ENCODE peak calls at places on chromosomes 7 and 10, in eight cellular contexts. One of them, this sample, is unnamed.
A peak's percentile ranks its signal among the peaks of the same experiment; 100 is the strongest.

GRCh38 chr10:79192677-79193003 is 123.9 kb downstream of the ZMIZ1 start:
- DNase-seq in activated CD4-positive, CD25-positive, alpha-beta regulatory T cell: no peak
- DNase-seq in activated T-cell treated with anti-CD3 and anti-CD28 coated beads for 24 hours: no peak
- DNase-seq in CD8-positive, alpha-beta memory T cell: no peak
- DNase-seq in fibroblast of the aortic adventitia: peak; percentile 79
- DNase-seq in suprapubic skin: no peak
- DNase-seq in activated effector memory CD4-positive, alpha-beta T cell treated with anti-CD3 and anti-CD28 coated beads, Interleukin-2, amount 50 U/mL, for 16 hours: no peak
- DNase-seq in stimulated activated CD4-positive, alpha-beta T cell treated with anti-CD3 and anti-CD28 coated beads, Interleukin-12 subunit alpha, Interleukin-12 subunit beta, amount 100 ng/mL, for 4 hours: no peak
- DNase-seq in this sample: no peak

GRCh38 chr7:14377646-14378266 is 388.3 kb upstream of the ETV1 start:
- DNase-seq in activated effector memory CD4-positive, alpha-beta T cell treated with anti-CD3 and anti-CD28 coated beads, Interleukin-2, amount 50 U/mL, for 16 hours: no peak
- DNase-seq in activated CD4-positive, CD25-positive, alpha-beta regulatory T cell: no peak
- DNase-seq in stimulated activated CD4-positive, alpha-beta T cell treated with anti-CD3 and anti-CD28 coated beads, Interleukin-12 subunit alpha, Interleukin-12 subunit beta, amount 100 ng/mL, for 4 hours: no peak
- DNase-seq in CD8-positive, alpha-beta memory T cell: no peak
- DNase-seq in fibroblast of the aortic adventitia: peak; percentile 86
- DNase-seq in activated T-cell treated with anti-CD3 and anti-CD28 coated beads for 24 hours: no peak
- DNase-seq in suprapubic skin: no peak
- DNase-seq in this sample: no peak

GRCh38 chr7:141045842-141046630 is 27.8 kb upstream of the TMEM178B start:
- DNase-seq in CD8-positive, alpha-beta memory T cell: no peak
- DNase-seq in fibroblast of the aortic adventitia: peak; percentile 61
- DNase-seq in activated CD4-positive, CD25-positive, alpha-beta regulatory T cell: no peak
- DNase-seq in activated effector memory CD4-positive, alpha-beta T cell treated with anti-CD3 and anti-CD28 coated beads, Interleukin-2, amount 50 U/mL, for 16 hours: no peak
- DNase-seq in stimulated activated CD4-positive, alpha-beta T cell treated with anti-CD3 and anti-CD28 coated beads, Interleukin-12 subunit alpha, Interleukin-12 subunit beta, amount 100 ng/mL, for 4 hours: no peak
- DNase-seq in activated T-cell treated with anti-CD3 and anti-CD28 coated beads for 24 hours: no peak
- DNase-seq in suprapubic skin: no peak
- DNase-seq in this sample: no peak

GRCh38 chr10:34864156-34865075 is 49.3 kb upstream of the PARD3 start:
- DNase-seq in activated effector memory CD4-positive, alpha-beta T cell treated with anti-CD3 and anti-CD28 coated beads, Interleukin-2, amount 50 U/mL, for 16 hours: no peak
- DNase-seq in stimulated activated CD4-positive, alpha-beta T cell treated with anti-CD3 and anti-CD28 coated beads, Interleukin-12 subunit alpha, Interleukin-12 subunit beta, amount 100 ng/mL, for 4 hours: no peak
- DNase-seq in activated T-cell treated with anti-CD3 and anti-CD28 coated beads for 24 hours: no peak
- DNase-seq in activated CD4-positive, CD25-positive, alpha-beta regulatory T cell: no peak
- DNase-seq in suprapubic skin: no peak
- DNase-seq in fibroblast of the aortic adventitia: no peak
- DNase-seq in CD8-positive, alpha-beta memory T cell: no peak
- DNase-seq in this sample: no peak

GRCh38 chr7:128459394-128459878 is 3.8 kb downstream of the HILPDA start:
- DNase-seq in stimulated activated CD4-positive, alpha-beta T cell treated with anti-CD3 and anti-CD28 coated beads, Interleukin-12 subunit alpha, Interleukin-12 subunit beta, amount 100 ng/mL, for 4 hours: peak; percentile 43
- DNase-seq in suprapubic skin: no peak
- DNase-seq in activated effector memory CD4-positive, alpha-beta T cell treated with anti-CD3 and anti-CD28 coated beads, Interleukin-2, amount 50 U/mL, for 16 hours: peak; percentile 86
- DNase-seq in fibroblast of the aortic adventitia: peak; percentile 80
- DNase-seq in activated T-cell treated with anti-CD3 and anti-CD28 coated beads for 24 hours: peak; percentile 41
- DNase-seq in CD8-positive, alpha-beta memory T cell: peak; percentile 45
- DNase-seq in activated CD4-positive, CD25-positive, alpha-beta regulatory T cell: peak; percentile 19
- DNase-seq in this sample: no peak

GRCh38 chr7:13055732-13056369 is 368.4 kb downstream of the ARL4A start:
- DNase-seq in suprapubic skin: no peak
- DNase-seq in activated effector memory CD4-positive, alpha-beta T cell treated with anti-CD3 and anti-CD28 coated beads, Interleukin-2, amount 50 U/mL, for 16 hours: no peak
- DNase-seq in activated CD4-positive, CD25-positive, alpha-beta regulatory T cell: no peak
- DNase-seq in activated T-cell treated with anti-CD3 and anti-CD28 coated beads for 24 hours: no peak
- DNase-seq in fibroblast of the aortic adventitia: no peak
- DNase-seq in stimulated activated CD4-positive, alpha-beta T cell treated with anti-CD3 and anti-CD28 coated beads, Interleukin-12 subunit alpha, Interleukin-12 subunit beta, amount 100 ng/mL, for 4 hours: no peak
- DNase-seq in CD8-positive, alpha-beta memory T cell: no peak
- DNase-seq in this sample: no peak

GRCh38 chr7:150924256-150924851 is 53.8 kb downstream of the KCNH2 start:
- DNase-seq in stimulated activated CD4-positive, alpha-beta T cell treated with anti-CD3 and anti-CD28 coated beads, Interleukin-12 subunit alpha, Interleukin-12 subunit beta, amount 100 ng/mL, for 4 hours: no peak
- DNase-seq in activated CD4-positive, CD25-positive, alpha-beta regulatory T cell: no peak
- DNase-seq in fibroblast of the aortic adventitia: no peak
- DNase-seq in suprapubic skin: no peak
- DNase-seq in CD8-positive, alpha-beta memory T cell: no peak
- DNase-seq in activated T-cell treated with anti-CD3 and anti-CD28 coated beads for 24 hours: no peak
- DNase-seq in activated effector memory CD4-positive, alpha-beta T cell treated with anti-CD3 and anti-CD28 coated beads, Interleukin-2, amount 50 U/mL, for 16 hours: peak; percentile 59
- DNase-seq in this sample: no peak

GRCh38 chr10:50561816-50562215 is 61.9 kb downstream of the SGMS1 start:
- DNase-seq in stimulated activated CD4-positive, alpha-beta T cell treated with anti-CD3 and anti-CD28 coated beads, Interleukin-12 subunit alpha, Interleukin-12 subunit beta, amount 100 ng/mL, for 4 hours: no peak
- DNase-seq in CD8-positive, alpha-beta memory T cell: no peak
- DNase-seq in suprapubic skin: no peak
- DNase-seq in activated effector memory CD4-positive, alpha-beta T cell treated with anti-CD3 and anti-CD28 coated beads, Interleukin-2, amount 50 U/mL, for 16 hours: no peak
- DNase-seq in activated T-cell treated with anti-CD3 and anti-CD28 coated beads for 24 hours: no peak
- DNase-seq in fibroblast of the aortic adventitia: no peak
- DNase-seq in activated CD4-positive, CD25-positive, alpha-beta regulatory T cell: no peak
- DNase-seq in this sample: no peak

GRCh38 chr7:3301831-3302618 is 973 bp downstream of the SDK1 start:
- DNase-seq in stimulated activated CD4-positive, alpha-beta T cell treated with anti-CD3 and anti-CD28 coated beads, Interleukin-12 subunit alpha, Interleukin-12 subunit beta, amount 100 ng/mL, for 4 hours: peak; percentile 7
- DNase-seq in fibroblast of the aortic adventitia: peak; percentile 23
- DNase-seq in activated CD4-positive, CD25-positive, alpha-beta regulatory T cell: no peak
- DNase-seq in activated T-cell treated with anti-CD3 and anti-CD28 coated beads for 24 hours: no peak
- DNase-seq in activated effector memory CD4-positive, alpha-beta T cell treated with anti-CD3 and anti-CD28 coated beads, Interleukin-2, amount 50 U/mL, for 16 hours: no peak
- DNase-seq in suprapubic skin: no peak
- DNase-seq in CD8-positive, alpha-beta memory T cell: no peak
- DNase-seq in this sample: no peak

GRCh38 chr7:155190608-155191536 is 106.8 kb upstream of the INSIG1 start:
- DNase-seq in activated CD4-positive, CD25-positive, alpha-beta regulatory T cell: peak; percentile 22
- DNase-seq in suprapubic skin: no peak
- DNase-seq in stimulated activated CD4-positive, alpha-beta T cell treated with anti-CD3 and anti-CD28 coated beads, Interleukin-12 subunit alpha, Interleukin-12 subunit beta, amount 100 ng/mL, for 4 hours: peak; percentile 76
- DNase-seq in CD8-positive, alpha-beta memory T cell: peak; percentile 50
- DNase-seq in activated effector memory CD4-positive, alpha-beta T cell treated with anti-CD3 and anti-CD28 coated beads, Interleukin-2, amount 50 U/mL, for 16 hours: peak; percentile 90
- DNase-seq in fibroblast of the aortic adventitia: peak; percentile 19
- DNase-seq in activated T-cell treated with anti-CD3 and anti-CD28 coated beads for 24 hours: peak; percentile 66
- DNase-seq in this sample: peak; percentile 84

GRCh38 chr7:31027161-31027965 is 24.7 kb upstream of the ADCYAP1R1 start:
- DNase-seq in activated CD4-positive, CD25-positive, alpha-beta regulatory T cell: no peak
- DNase-seq in CD8-positive, alpha-beta memory T cell: no peak
- DNase-seq in stimulated activated CD4-positive, alpha-beta T cell treated with anti-CD3 and anti-CD28 coated beads, Interleukin-12 subunit alpha, Interleukin-12 subunit beta, amount 100 ng/mL, for 4 hours: no peak
- DNase-seq in activated T-cell treated with anti-CD3 and anti-CD28 coated beads for 24 hours: no peak
- DNase-seq in suprapubic skin: no peak
- DNase-seq in fibroblast of the aortic adventitia: peak; percentile 7
- DNase-seq in activated effector memory CD4-positive, alpha-beta T cell treated with anti-CD3 and anti-CD28 coated beads, Interleukin-2, amount 50 U/mL, for 16 hours: no peak
- DNase-seq in this sample: no peak

GRCh38 chr10:76126607-76127190 is 695.3 kb downstream of the LRMDA start:
- DNase-seq in activated CD4-positive, CD25-positive, alpha-beta regulatory T cell: no peak
- DNase-seq in fibroblast of the aortic adventitia: peak; percentile 35
- DNase-seq in CD8-positive, alpha-beta memory T cell: no peak
- DNase-seq in activated effector memory CD4-positive, alpha-beta T cell treated with anti-CD3 and anti-CD28 coated beads, Interleukin-2, amount 50 U/mL, for 16 hours: no peak
- DNase-seq in suprapubic skin: no peak
- DNase-seq in stimulated activated CD4-positive, alpha-beta T cell treated with anti-CD3 and anti-CD28 coated beads, Interleukin-12 subunit alpha, Interleukin-12 subunit beta, amount 100 ng/mL, for 4 hours: no peak
- DNase-seq in activated T-cell treated with anti-CD3 and anti-CD28 coated beads for 24 hours: no peak
- DNase-seq in this sample: no peak

GRCh38 chr7:158616050-158616449 is 28.4 kb upstream of the PTPRN2 start:
- DNase-seq in stimulated activated CD4-positive, alpha-beta T cell treated with anti-CD3 and anti-CD28 coated beads, Interleukin-12 subunit alpha, Interleukin-12 subunit beta, amount 100 ng/mL, for 4 hours: no peak
- DNase-seq in CD8-positive, alpha-beta memory T cell: no peak
- DNase-seq in suprapubic skin: no peak
- DNase-seq in activated effector memory CD4-positive, alpha-beta T cell treated with anti-CD3 and anti-CD28 coated beads, Interleukin-2, amount 50 U/mL, for 16 hours: no peak
- DNase-seq in fibroblast of the aortic adventitia: no peak
- DNase-seq in activated T-cell treated with anti-CD3 and anti-CD28 coated beads for 24 hours: no peak
- DNase-seq in activated CD4-positive, CD25-positive, alpha-beta regulatory T cell: no peak
- DNase-seq in this sample: no peak

GRCh38 chr7:116188-116981 is 76.0 kb upstream of the FAM20C start:
- DNase-seq in suprapubic skin: no peak
- DNase-seq in fibroblast of the aortic adventitia: no peak
- DNase-seq in CD8-positive, alpha-beta memory T cell: no peak
- DNase-seq in stimulated activated CD4-positive, alpha-beta T cell treated with anti-CD3 and anti-CD28 coated beads, Interleukin-12 subunit alpha, Interleukin-12 subunit beta, amount 100 ng/mL, for 4 hours: no peak
- DNase-seq in activated effector memory CD4-positive, alpha-beta T cell treated with anti-CD3 and anti-CD28 coated beads, Interleukin-2, amount 50 U/mL, for 16 hours: no peak
- DNase-seq in activated CD4-positive, CD25-positive, alpha-beta regulatory T cell: no peak
- DNase-seq in activated T-cell treated with anti-CD3 and anti-CD28 coated beads for 24 hours: no peak
- DNase-seq in this sample: no peak

GRCh38 chr10:79082631-79083581 is 14.1 kb downstream of the ZMIZ1 start:
- DNase-seq in activated T-cell treated with anti-CD3 and anti-CD28 coated beads for 24 hours: no peak
- DNase-seq in CD8-positive, alpha-beta memory T cell: no peak
- DNase-seq in activated effector memory CD4-positive, alpha-beta T cell treated with anti-CD3 and anti-CD28 coated beads, Interleukin-2, amount 50 U/mL, for 16 hours: no peak
- DNase-seq in fibroblast of the aortic adventitia: no peak
- DNase-seq in suprapubic skin: no peak
- DNase-seq in activated CD4-positive, CD25-positive, alpha-beta regulatory T cell: no peak
- DNase-seq in stimulated activated CD4-positive, alpha-beta T cell treated with anti-CD3 and anti-CD28 coated beads, Interleukin-12 subunit alpha, Interleukin-12 subunit beta, amount 100 ng/mL, for 4 hours: no peak
- DNase-seq in this sample: no peak

GRCh38 chr10:97875391-97875790 is 25.7 kb downstream of the GOLGA7B start:
- DNase-seq in CD8-positive, alpha-beta memory T cell: no peak
- DNase-seq in stimulated activated CD4-positive, alpha-beta T cell treated with anti-CD3 and anti-CD28 coated beads, Interleukin-12 subunit alpha, Interleukin-12 subunit beta, amount 100 ng/mL, for 4 hours: no peak
- DNase-seq in activated CD4-positive, CD25-positive, alpha-beta regulatory T cell: no peak
- DNase-seq in suprapubic skin: no peak
- DNase-seq in activated effector memory CD4-positive, alpha-beta T cell treated with anti-CD3 and anti-CD28 coated beads, Interleukin-2, amount 50 U/mL, for 16 hours: peak; percentile 13
- DNase-seq in fibroblast of the aortic adventitia: no peak
- DNase-seq in activated T-cell treated with anti-CD3 and anti-CD28 coated beads for 24 hours: no peak
- DNase-seq in this sample: no peak

GRCh38 chr10:792083-792791 is 102.8 kb upstream of the DIP2C start:
- DNase-seq in activated effector memory CD4-positive, alpha-beta T cell treated with anti-CD3 and anti-CD28 coated beads, Interleukin-2, amount 50 U/mL, for 16 hours: peak; percentile 47
- DNase-seq in activated CD4-positive, CD25-positive, alpha-beta regulatory T cell: no peak
- DNase-seq in stimulated activated CD4-positive, alpha-beta T cell treated with anti-CD3 and anti-CD28 coated beads, Interleukin-12 subunit alpha, Interleukin-12 subunit beta, amount 100 ng/mL, for 4 hours: no peak
- DNase-seq in fibroblast of the aortic adventitia: no peak
- DNase-seq in suprapubic skin: no peak
- DNase-seq in activated T-cell treated with anti-CD3 and anti-CD28 coated beads for 24 hours: no peak
- DNase-seq in CD8-positive, alpha-beta memory T cell: no peak
- DNase-seq in this sample: no peak

GRCh38 chr10:21681156-21681555 is 147.1 kb downstream of the MLLT10 start:
- DNase-seq in activated CD4-positive, CD25-positive, alpha-beta regulatory T cell: no peak
- DNase-seq in stimulated activated CD4-positive, alpha-beta T cell treated with anti-CD3 and anti-CD28 coated beads, Interleukin-12 subunit alpha, Interleukin-12 subunit beta, amount 100 ng/mL, for 4 hours: no peak
- DNase-seq in CD8-positive, alpha-beta memory T cell: no peak
- DNase-seq in fibroblast of the aortic adventitia: no peak
- DNase-seq in activated effector memory CD4-positive, alpha-beta T cell treated with anti-CD3 and anti-CD28 coated beads, Interleukin-2, amount 50 U/mL, for 16 hours: no peak
- DNase-seq in activated T-cell treated with anti-CD3 and anti-CD28 coated beads for 24 hours: no peak
- DNase-seq in suprapubic skin: no peak
- DNase-seq in this sample: no peak

GRCh38 chr10:26804418-26805393 is 56.1 kb downstream of the ABI1 start:
- DNase-seq in suprapubic skin: no peak
- DNase-seq in stimulated activated CD4-positive, alpha-beta T cell treated with anti-CD3 and anti-CD28 coated beads, Interleukin-12 subunit alpha, Interleukin-12 subunit beta, amount 100 ng/mL, for 4 hours: no peak
- DNase-seq in activated CD4-positive, CD25-positive, alpha-beta regulatory T cell: no peak
- DNase-seq in CD8-positive, alpha-beta memory T cell: no peak
- DNase-seq in activated effector memory CD4-positive, alpha-beta T cell treated with anti-CD3 and anti-CD28 coated beads, Interleukin-2, amount 50 U/mL, for 16 hours: no peak
- DNase-seq in activated T-cell treated with anti-CD3 and anti-CD28 coated beads for 24 hours: no peak
- DNase-seq in fibroblast of the aortic adventitia: no peak
- DNase-seq in this sample: no peak

GRCh38 chr10:109859221-109859620 is 64.1 kb downstream of the XPNPEP1 start:
- DNase-seq in CD8-positive, alpha-beta memory T cell: no peak
- DNase-seq in suprapubic skin: no peak
- DNase-seq in activated CD4-positive, CD25-positive, alpha-beta regulatory T cell: no peak
- DNase-seq in activated effector memory CD4-positive, alpha-beta T cell treated with anti-CD3 and anti-CD28 coated beads, Interleukin-2, amount 50 U/mL, for 16 hours: no peak
- DNase-seq in stimulated activated CD4-positive, alpha-beta T cell treated with anti-CD3 and anti-CD28 coated beads, Interleukin-12 subunit alpha, Interleukin-12 subunit beta, amount 100 ng/mL, for 4 hours: no peak
- DNase-seq in fibroblast of the aortic adventitia: no peak
- DNase-seq in activated T-cell treated with anti-CD3 and anti-CD28 coated beads for 24 hours: no peak
- DNase-seq in this sample: no peak

GRCh38 chr7:89247207-89247606 is 451.7 kb upstream of the TEX47 start:
- DNase-seq in suprapubic skin: no peak
- DNase-seq in activated CD4-positive, CD25-positive, alpha-beta regulatory T cell: no peak
- DNase-seq in CD8-positive, alpha-beta memory T cell: no peak
- DNase-seq in fibroblast of the aortic adventitia: no peak
- DNase-seq in stimulated activated CD4-positive, alpha-beta T cell treated with anti-CD3 and anti-CD28 coated beads, Interleukin-12 subunit alpha, Interleukin-12 subunit beta, amount 100 ng/mL, for 4 hours: no peak
- DNase-seq in activated effector memory CD4-positive, alpha-beta T cell treated with anti-CD3 and anti-CD28 coated beads, Interleukin-2, amount 50 U/mL, for 16 hours: no peak
- DNase-seq in activated T-cell treated with anti-CD3 and anti-CD28 coated beads for 24 hours: no peak
- DNase-seq in this sample: no peak

This sample was measured in cardiac septum.